ENCODE peak calls at places on chromosome 17, in seven cellular contexts. U, W, V, Q, F, M and I are unnamed samples.
A peak's percentile ranks its signal among the peaks of the same experiment; 100 is the strongest.

GRCh38 chr17:17028059-17028877 is 14.0 kb upstream of the MPRIP start:
- DNase-seq in U (no peak), W (no peak), V (no peak), Q (peak; percentile 89), F (no peak), M (peak; percentile 99), I (peak; percentile 96)

GRCh38 chr17:36183001-36183810 is 6.8 kb upstream of the TBC1D3B start:
- DNase-seq in U (peak; percentile 59), W (no peak), V (no peak), Q (peak; percentile 94), F (no peak), M (peak; percentile 66), I (peak; percentile 27)

GRCh38 chr17:65198653-65199382 is 61.6 kb downstream of the RGS9 start:
- DNase-seq in U (no peak), W (no peak), V (no peak), Q (peak; percentile 69), F (peak; percentile 23), M (peak; percentile 35), I (peak; percentile 67)

GRCh38 chr17:81417879-81418709 is 22.8 kb downstream of the BAHCC1 start:
- DNase-seq in U (no peak), W (no peak), V (no peak), Q (no peak), F (no peak), M (no peak), I (no peak)

GRCh38 chr17:82683534-82683933 is 15.0 kb downstream of the RAB40B start:
- DNase-seq in U (no peak), W (no peak), V (no peak), Q (no peak), F (no peak), M (no peak), I (no peak)

GRCh38 chr17:56144205-56144604 is 9.1 kb upstream of the ANKFN1 start:
- DNase-seq in U (no peak), W (no peak), V (no peak), Q (no peak), F (no peak), M (no peak), I (no peak)

GRCh38 chr17:76038050-76038449 is 10.9 kb upstream of the EVPL start:
- DNase-seq in U (no peak), W (no peak), V (no peak), Q (no peak), F (no peak), M (no peak), I (no peak)

GRCh38 chr17:13521784-13522183 is 79.9 kb downstream of the HS3ST3A1 start:
- DNase-seq in U (no peak), W (no peak), V (no peak), Q (no peak), F (no peak), M (no peak), I (no peak)

GRCh38 chr17:61644800-61645774 is 54.1 kb upstream of the NACA2 start:
- DNase-seq in U (no peak), W (no peak), V (no peak), Q (no peak), F (peak; percentile 54), M (no peak), I (no peak)

GRCh38 chr17:79870540-79870939 is 31.3 kb upstream of the CBX4 start:
- DNase-seq in U (no peak), W (no peak), V (no peak), Q (no peak), F (no peak), M (no peak), I (no peak)

GRCh38 chr17:40551874-40552768 is 13.2 kb downstream of the CCR7 start:
- DNase-seq in U (peak; percentile 95), W (peak; percentile 69), V (no peak), Q (no peak), F (no peak), M (no peak), I (no peak)

GRCh38 chr17:22304667-22305303 is 612.5 kb downstream of the KCNJ18 start:
- DNase-seq in U (no peak), W (no peak), V (no peak), Q (no peak), F (no peak), M (no peak), I (no peak)

GRCh38 chr17:59331929-59332889 is 754 bp downstream of the YPEL2 start:
- DNase-seq in U (no peak), W (no peak), V (no peak), Q (peak; percentile 58), F (no peak), M (peak; percentile 9), I (no peak)

GRCh38 chr17:71188811-71189492 is 931.9 kb upstream of the SOX9 start:
- DNase-seq in U (peak; percentile 79), W (no peak), V (no peak), Q (no peak), F (no peak), M (peak; percentile 90), I (peak; percentile 95)

GRCh38 chr17:3965123-3965800 is 1.0 kb upstream of the ATP2A3 start:
- DNase-seq in U (no peak), W (no peak), V (peak; percentile 20), Q (peak; percentile 79), F (no peak), M (peak; percentile 21), I (no peak)

GRCh38 chr17:16073845-16074244 is 74.2 kb downstream of the TTC19 start:
- DNase-seq in U (no peak), W (no peak), V (no peak), Q (no peak), F (no peak), M (no peak), I (no peak)

GRCh38 chr17:48513097-48513496 is 17.7 kb downstream of the HOXB1 start:
- DNase-seq in U (no peak), W (no peak), V (no peak), Q (no peak), F (no peak), M (no peak), I (no peak)

GRCh38 chr17:36641877-36642845 is 40.8 kb downstream of the MRM1 start:
- DNase-seq in U (no peak), W (no peak), V (no peak), Q (peak; percentile 70), F (no peak), M (no peak), I (no peak)

GRCh38 chr17:81884520-81884919 is 6.9 kb downstream of the ALYREF start:
- DNase-seq in U (no peak), W (no peak), V (no peak), Q (no peak), F (no peak), M (no peak), I (no peak)

GRCh38 chr17:82276951-82277350 is 3.5 kb upstream of the CSNK1D start:
- DNase-seq in U (no peak), W (no peak), V (no peak), Q (no peak), F (no peak), M (no peak), I (no peak)

GRCh38 chr17:3594056-3594810 is 15.0 kb downstream of the TRPV1 start:
- DNase-seq in U (peak; percentile 48), W (peak; percentile 83), V (no peak), Q (no peak), F (no peak), M (no peak), I (peak; percentile 20)

GRCh38 chr17:16040710-16041251 is 41.2 kb downstream of the TTC19 start:
- DNase-seq in U (peak; percentile 21), W (no peak), V (no peak), Q (no peak), F (peak; percentile 34), M (no peak), I (no peak)

GRCh38 chr17:35119370-35120185 is at the start of gene RAD51D:
- DNase-seq in U (peak; percentile 15), W (peak; percentile 65), V (no peak), Q (peak; percentile 91), F (peak; percentile 10), M (peak; percentile 55), I (peak; percentile 27)

GRCh38 chr17:35116845-35117244 is 2.8 kb downstream of the RAD51D start:
- DNase-seq in U (no peak), W (no peak), V (no peak), Q (peak; percentile 11), F (no peak), M (no peak), I (no peak)

GRCh38 chr17:35121315-35121714 is at the start of gene FNDC8:
- DNase-seq in U (no peak), W (no peak), V (no peak), Q (no peak), F (no peak), M (no peak), I (no peak)

GRCh38 chr17:35117984-35118383 is 1.7 kb downstream of the RAD51D start:
- DNase-seq in U (no peak), W (no peak), V (no peak), Q (no peak), F (no peak), M (peak; percentile 47), I (peak; percentile 34)
- TF ChIP-seq CTCF in U (no peak), W (no peak), V (peak; percentile 30), Q (peak; percentile 5), F (peak; percentile 44), M (peak; percentile 48), I (peak; percentile 64)

GRCh38 chr17:73452056-73452455 is 140.3 kb upstream of the CDC42EP4 start:
- DNase-seq in U (no peak), W (no peak), V (no peak), Q (no peak), F (no peak), M (no peak), I (no peak)
- H3K4me3 ChIP-seq in U (no peak overlapping the region), W (no peak overlapping the region), V (no peak overlapping the region), Q (no peak overlapping the region), F (no peak overlapping the region), M (no peak overlapping the region), I (no peak overlapping the region)

GRCh38 chr17:50270430-50271172 is 3.7 kb upstream of the TMEM92 start:
- DNase-seq in U (peak; percentile 63), W (peak; percentile 28), V (no peak), Q (peak; percentile 50), F (no peak), M (no peak), I (no peak)
- TF ChIP-seq CTCF in U (no peak), W (no peak), V (no peak), Q (no peak), F (no peak), M (no peak), I (no peak)

DNA sequence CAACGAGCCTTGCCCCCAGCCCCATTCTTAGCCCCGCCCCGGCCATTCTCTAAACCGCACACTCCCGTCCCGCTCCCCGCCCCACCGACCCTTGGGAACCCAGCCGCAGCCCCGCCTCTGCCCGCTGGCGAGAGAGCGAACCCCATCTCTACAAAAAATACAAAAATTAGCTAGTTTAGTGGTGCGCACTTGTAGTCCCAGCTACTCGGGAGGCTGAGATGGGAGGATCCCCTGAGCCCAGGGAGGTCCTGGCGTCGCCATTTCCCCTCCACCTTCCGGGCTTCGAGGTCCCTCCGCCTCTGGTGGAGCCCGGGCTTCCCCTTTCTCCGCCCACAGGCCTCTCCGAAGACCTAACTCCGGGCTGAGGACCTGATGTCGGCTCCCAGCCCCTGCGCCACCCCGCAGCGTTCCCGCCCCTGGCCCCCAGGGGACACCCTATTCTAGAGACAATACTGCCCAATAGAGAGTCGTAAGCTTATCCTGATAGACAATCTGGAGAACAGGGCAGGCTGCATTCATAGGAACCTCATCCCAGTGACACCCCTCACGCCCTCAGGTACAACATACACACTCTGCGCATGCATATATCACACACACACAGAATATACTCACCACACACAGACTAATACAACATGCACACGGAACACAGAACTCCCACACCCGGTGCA is 483 bp upstream of the PROCA1 start:
- DNase-seq in U (no peak), W (no peak), V (no peak), Q (peak; percentile 80), F (no peak), M (no peak), I (no peak)
- H3K4me3 ChIP-seq in U (peak overlapping the region; percentile 44), W (peak overlapping the region; percentile 68), V (peak overlapping the region; percentile 69), Q (peak overlapping the region; percentile 62), F (no peak overlapping the region), M (no peak overlapping the region), I (no peak overlapping the region)